ENCODE peak calls at places on chromosomes 7 and 10, in four cellular contexts. L, E, O and M are unnamed samples.
A peak's percentile ranks its signal among the peaks of the same experiment; 100 is the strongest.

GRCh38 chr10:54463644-54464043 is 337.4 kb downstream of the PCDH15 start:
- DNase-seq in L (no peak), E (no peak), O (no peak), M (no peak)

GRCh38 chr10:12414278-12414988 is 65.1 kb downstream of the CAMK1D start:
- DNase-seq in L (no peak), E (no peak), O (no peak), M (no peak)

GRCh38 chr10:123149568-123150228 is 1.8 kb downstream of the HMX2 start:
- DNase-seq in L (no peak), E (no peak), O (no peak), M (peak; percentile 11)

GRCh38 chr10:12564173-12564572 is 214.8 kb downstream of the CAMK1D start:
- DNase-seq in L (no peak), E (no peak), O (no peak), M (no peak)

GRCh38 chr7:47326808-47327207 is 255.1 kb downstream of the TNS3 start:
- DNase-seq in L (no peak), E (no peak), O (no peak), M (no peak)

GRCh38 chr10:7035111-7035761 is 375.6 kb downstream of the SFMBT2 start:
- DNase-seq in L (no peak), E (no peak), O (peak; percentile 20), M (no peak)

GRCh38 chr7:2735744-2736143 is 47.7 kb downstream of the AMZ1 start:
- DNase-seq in L (no peak), E (no peak), O (no peak), M (no peak)

GRCh38 chr7:46168231-46168630 is 247.2 kb upstream of the IGFBP3 start:
- DNase-seq in L (no peak), E (no peak), O (no peak), M (no peak)

GRCh38 chr10:129945941-129946760 is 17.9 kb downstream of the EBF3 start:
- DNase-seq in L (no peak), E (no peak), O (no peak), M (no peak)

GRCh38 chr10:125155101-125155500 is 5.3 kb downstream of the CTBP2 start:
- DNase-seq in L (no peak), E (no peak), O (no peak), M (no peak)

GRCh38 chr7:111668711-111669110 is 106.4 kb upstream of the IMMP2L start:
- DNase-seq in L (no peak), E (no peak), O (no peak), M (no peak)

GRCh38 chr10:59284111-59284975 is 78.0 kb downstream of the FAM13C start:
- DNase-seq in L (no peak), E (no peak), O (no peak), M (no peak)

GRCh38 chr10:27724287-27724686 is 21.3 kb downstream of the MKX start:
- DNase-seq in L (no peak), E (no peak), O (no peak), M (no peak)

GRCh38 chr7:30469303-30469702 is 9.3 kb downstream of the NOD1 start:
- DNase-seq in L (peak; percentile 82), E (no peak), O (no peak), M (peak; percentile 72)

GRCh38 chr7:151415375-151416112 is 5.7 kb upstream of the WDR86 start:
- DNase-seq in L (peak; percentile 32), E (no peak), O (no peak), M (no peak)

GRCh38 chr7:50631639-50632038 is 66.4 kb upstream of the DDC start:
- DNase-seq in L (no peak), E (no peak), O (no peak), M (no peak)

GRCh38 chr7:12529971-12530710 is 40.4 kb upstream of the SCIN start:
- DNase-seq in L (no peak), E (no peak), O (no peak), M (no peak)

GRCh38 chr7:29499932-29500331 is 63.7 kb upstream of the PRR15 start:
- DNase-seq in L (no peak), E (no peak), O (no peak), M (no peak)

GRCh38 chr7:81676105-81676811 is 93.6 kb downstream of the HGF start:
- DNase-seq in L (no peak), E (no peak), O (no peak), M (no peak)

GRCh38 chr10:129332476-129332875 is 134.6 kb upstream of the MGMT start:
- DNase-seq in L (no peak), E (no peak), O (no peak), M (no peak)

GRCh38 chr7:47535704-47536628 is 45.9 kb downstream of the TNS3 start:
- DNase-seq in L (no peak), E (no peak), O (no peak), M (no peak)

GRCh38 chr7:29231671-29232267 is 37.2 kb downstream of the CHN2 start:
- DNase-seq in L (no peak), E (no peak), O (no peak), M (no peak)

GRCh38 chr7:132422502-132423101 is 153.7 kb downstream of the PLXNA4 start:
- DNase-seq in L (no peak), E (no peak), O (no peak), M (no peak)

GRCh38 chr10:21078410-21079329 is 181.6 kb upstream of the NEBL start:
- DNase-seq in L (peak; percentile 68), E (no peak), O (no peak), M (peak; percentile 2)

GRCh38 chr10:34292675-34293074 is 522.4 kb downstream of the PARD3 start:
- DNase-seq in L (peak; percentile 75), E (no peak), O (no peak), M (peak; percentile 1)

GRCh38 chr7:66517212-66517909 is 111.3 kb upstream of the KCTD7 start:
- DNase-seq in L (no peak), E (no peak), O (no peak), M (no peak)

GRCh38 chr10:102262744-102263370 is 17.5 kb downstream of the GBF1 start:
- DNase-seq in L (no peak), E (no peak), O (no peak), M (no peak)

GRCh38 chr7:52838981-52839411 is 196.4 kb upstream of the POM121L12 start:
- DNase-seq in L (no peak), E (no peak), O (no peak), M (no peak)

GRCh38 chr10:14673189-14673947 is 101.3 kb downstream of the FAM107B start:
- DNase-seq in L (no peak), E (no peak), O (no peak), M (no peak)

GRCh38 chr10:124372906-124373305 is 45.8 kb downstream of the OAT start:
- DNase-seq in L (no peak), E (no peak), O (no peak), M (no peak)

GRCh38 chr7:139691253-139691781 is 86.5 kb downstream of the HIPK2 start:
- DNase-seq in L (no peak), E (no peak), O (no peak), M (peak; percentile 39)

GRCh38 chr10:77844713-77845454 is 81.7 kb downstream of the DLG5 start:
- DNase-seq in L (no peak), E (no peak), O (no peak), M (no peak)

GRCh38 chr10:46520941-46521340 is 35.5 kb downstream of the GPRIN2 start:
- DNase-seq in L (peak; percentile 91), E (no peak), O (no peak), M (peak; percentile 67)

GRCh38 chr10:121087129-121087528 is 236.0 kb downstream of the WDR11 start:
- DNase-seq in L (no peak), E (no peak), O (no peak), M (no peak)

GRCh38 chr10:101629781-101630419 is 41.8 kb downstream of the DPCD start:
- DNase-seq in L (no peak), E (no peak), O (no peak), M (no peak)

GRCh38 chr10:123890761-123891146 is 853 bp downstream of the CPXM2 start:
- DNase-seq in L (no peak), E (no peak), O (no peak), M (no peak)

GRCh38 chr7:130275826-130276291 is 9.2 kb downstream of the CPA2 start:
- DNase-seq in L (peak; percentile 56), E (no peak), O (no peak), M (peak; percentile 63)

GRCh38 chr10:3623746-3624145 is 161.3 kb downstream of the KLF6 start:
- DNase-seq in L (no peak), E (no peak), O (no peak), M (no peak)

GRCh38 chr7:103781409-103781808 is 208.0 kb downstream of the RELN start:
- DNase-seq in L (no peak), E (no peak), O (no peak), M (no peak)

GRCh38 chr10:103612462-103613365 is 119.2 kb downstream of the NEURL1 start:
- DNase-seq in L (no peak), E (no peak), O (no peak), M (no peak)